ENCODE peak calls at places on chromosomes 6 and 20, in four cellular contexts. X is iris pigment epithelial cell, O is T-helper 17 cell, W is GM06990. J is an unnamed sample.

GRCh38 chr6:149425224-149425623 is 25.2 kb downstream of the SUMO4 start:
- DNase-seq in X (no peak), O (no peak), W (no peak), J (no peak)

GRCh38 chr6:32938494-32938893 is 2.3 kb downstream of the HLA-DMB start:
- DNase-seq in X (no peak), O (no peak), W (no peak), J (no peak)

GRCh38 chr6:45003400-45003799 is 324.7 kb upstream of the RUNX2 start:
- DNase-seq in X (no peak), O (no peak), W (no peak), J (no peak)

GRCh38 chr20:57498425-57499400 is 26.2 kb downstream of the CTCFL start:
- DNase-seq in X (peak), O (no peak), W (no peak), J (no peak)

GRCh38 chr20:63087872-63088680 is 81.3 kb upstream of the BHLHE23 start:
- DNase-seq in X (no peak), O (peak), W (no peak), J (no peak)

GRCh38 chr6:26020983-26021349 is 58.4 kb downstream of the TRIM38 start:
- DNase-seq in X (peak), O (no peak), W (no peak), J (no peak)

GRCh38 chr6:105941616-105942412 is 144.3 kb upstream of the PRDM1 start:
- DNase-seq in X (peak), O (no peak), W (no peak), J (no peak)

GRCh38 chr6:140773276-140773675 is 1359.4 kb upstream of the GJE1 start:
- DNase-seq in X (peak), O (no peak), W (no peak), J (no peak)

GRCh38 chr20:25761596-25761995 is 64.9 kb upstream of the ZNF337 start:
- DNase-seq in X (no peak), O (no peak), W (no peak), J (no peak)

GRCh38 chr20:32167552-32167951 is 40.0 kb downstream of the PLAGL2 start:
- DNase-seq in X (no peak), O (no peak), W (no peak), J (no peak)

GRCh38 chr6:85062884-85063283 is 298.5 kb upstream of the TBX18 start:
- DNase-seq in X (no peak), O (no peak), W (no peak), J (no peak)

GRCh38 chr6:112251170-112251945 is 3.0 kb downstream of the LAMA4 start:
- DNase-seq in X (peak), O (no peak), W (no peak), J (no peak)

GRCh38 chr6:41607036-41607435 is 31.2 kb upstream of the MDFI start:
- DNase-seq in X (no peak), O (no peak), W (no peak), J (no peak)

GRCh38 chr6:67285770-67286495 is 1349.1 kb upstream of the ADGRB3 start:
- DNase-seq in X (peak), O (no peak), W (no peak), J (no peak)

GRCh38 chr20:19662638-19662995 is 95.4 kb upstream of the RIN2 start:
- DNase-seq in X (no peak), O (no peak), W (no peak), J (no peak)

GRCh38 chr6:166760288-166760687 is 133.2 kb upstream of the RPS6KA2 start:
- DNase-seq in X (no peak), O (no peak), W (no peak), J (no peak)

GRCh38 chr20:33667245-33668086 is 723 bp downstream of the ACTL10 start:
- DNase-seq in X (peak), O (peak), W (peak), J (no peak)

GRCh38 chr20:63317601-63318291 is 24.8 kb downstream of the COL20A1 start:
- DNase-seq in X (no peak), O (peak), W (no peak), J (no peak)

GRCh38 chr6:5093231-5094015 is 8.3 kb downstream of the PPP1R3G start:
- DNase-seq in X (no peak), O (no peak), W (no peak), J (no peak)

GRCh38 chr20:8299921-8300320 is 167.9 kb downstream of the PLCB1 start:
- DNase-seq in X (peak), O (no peak), W (no peak), J (no peak)

GRCh38 chr6:106099235-106099537 is 13.1 kb downstream of the PRDM1 start:
- DNase-seq in X (no peak), O (no peak), W (no peak), J (no peak)

GRCh38 chr20:8972963-8973362 is 95.9 kb upstream of the PLCB4 start:
- DNase-seq in X (peak), O (no peak), W (no peak), J (no peak)

GRCh38 chr6:106444777-106445507 is 84.4 kb downstream of the CRYBG1 start:
- DNase-seq in X (peak), O (no peak), W (peak), J (peak)

GRCh38 chr6:21277601-21278043 is 315.9 kb upstream of the SOX4 start:
- DNase-seq in X (peak), O (no peak), W (no peak), J (no peak)

J was measured in GM13977.